ENCODE peak calls at places on chromosomes 11 and 22, in seven cellular contexts. S is stimulated activated CD4-positive, alpha-beta T cell treated with anti-CD3 and anti-CD28 coated beads, Interleukin-1b, Interleukin-23, amount 100 ng/mL, for 24 hours; J is transverse colon; F is naive thymus-derived CD4-positive, alpha-beta T cell; W is brain microvascular endothelial cell; Q is HL-60; N is GOT3. L is an unnamed sample.

GRCh38 chr22:26756675-26757293 is 99.4 kb downstream of the MIAT start:
- DNase-seq in S (peak; percentile 33), J (peak; percentile 59), F (peak; percentile 47), W (peak; percentile 49), Q (peak; percentile 20), N (no peak), L (no peak)

GRCh38 chr22:31857247-31857646 is 87.1 kb upstream of the YWHAH start:
- DNase-seq in S (no peak), J (no peak), F (no peak), W (no peak), Q (no peak), N (no peak), L (no peak)

GRCh38 chr11:119316017-119316728 is 757 bp downstream of the MCAM start:
- DNase-seq in S (no peak), J (no peak), F (no peak), W (no peak), Q (no peak), N (no peak), L (no peak)

GRCh38 chr11:72411623-72412532 is 22.5 kb downstream of the CLPB start:
- DNase-seq in S (no peak), J (peak; percentile 25), F (peak; percentile 26), W (no peak), Q (peak; percentile 79), N (no peak), L (no peak)

GRCh38 chr11:87281496-87281895 is 243.8 kb downstream of the TMEM135 start:
- DNase-seq in S (no peak), J (no peak), F (no peak), W (peak; percentile 59), Q (no peak), N (no peak), L (no peak)

GRCh38 chr22:50169774-50170341 is 673 bp upstream of the PANX2 start:
- DNase-seq in S (no peak), J (no peak), F (no peak), W (no peak), Q (peak; percentile 43), N (no peak), L (no peak)

GRCh38 chr11:26985941-26986340 is 8.0 kb upstream of the FIBIN start:
- DNase-seq in S (no peak), J (no peak), F (no peak), W (no peak), Q (no peak), N (no peak), L (no peak)

GRCh38 chr11:116421529-116422185 is 351.1 kb downstream of the BUD13 start:
- DNase-seq in S (no peak), J (no peak), F (no peak), W (no peak), Q (no peak), N (no peak), L (no peak)

GRCh38 chr11:8768625-8769333 is 86.2 kb downstream of the RPL27A start:
- DNase-seq in S (no peak), J (no peak), F (no peak), W (peak; percentile 61), Q (no peak), N (no peak), L (peak; percentile 26)

GRCh38 chr11:55714982-55715888 is 53.2 kb downstream of the OR4C6 start:
- DNase-seq in S (no peak), J (no peak), F (no peak), W (no peak), Q (peak; percentile 5), N (no peak), L (no peak)

GRCh38 chr22:46433318-46433717 is 97.8 kb downstream of the TRMU start:
- DNase-seq in S (no peak), J (no peak), F (no peak), W (no peak), Q (no peak), N (no peak), L (no peak)

GRCh38 chr11:127114035-127114434 is 113.5 kb upstream of the KIRREL3 start:
- DNase-seq in S (no peak), J (no peak), F (no peak), W (no peak), Q (no peak), N (no peak), L (no peak)

GRCh38 chr11:117693344-117693743 is 103.7 kb downstream of the DSCAML1 start:
- DNase-seq in S (no peak), J (no peak), F (no peak), W (no peak), Q (no peak), N (no peak), L (no peak)

GRCh38 chr11:117839936-117840813 is 15.6 kb upstream of the FXYD2 start:
- DNase-seq in S (no peak), J (peak; percentile 0), F (no peak), W (no peak), Q (no peak), N (no peak), L (no peak)

GRCh38 chr11:75867778-75868374 is 52.9 kb downstream of the UVRAG start:
- DNase-seq in S (peak; percentile 17), J (no peak), F (peak; percentile 61), W (peak; percentile 29), Q (peak; percentile 35), N (no peak), L (no peak)

GRCh38 chr11:108216988-108217387 is 5.5 kb downstream of the NPAT start:
- DNase-seq in S (no peak), J (no peak), F (no peak), W (no peak), Q (no peak), N (no peak), L (no peak)

GRCh38 chr11:69287968-69288882 is 5.7 kb upstream of the MYEOV start:
- DNase-seq in S (no peak), J (peak; percentile 91), F (no peak), W (no peak), Q (no peak), N (no peak), L (no peak)

GRCh38 chr11:104645276-104646018 is 252.8 kb downstream of the CASP12 start:
- DNase-seq in S (no peak), J (no peak), F (no peak), W (no peak), Q (no peak), N (no peak), L (no peak)

GRCh38 chr11:78586452-78587046 is 11.9 kb upstream of the NARS2 start:
- DNase-seq in S (no peak), J (no peak), F (peak; percentile 31), W (no peak), Q (no peak), N (no peak), L (no peak)

GRCh38 chr11:113240389-113240788 is 74.0 kb upstream of the TTC12 start:
- DNase-seq in S (no peak), J (no peak), F (no peak), W (no peak), Q (no peak), N (no peak), L (no peak)

GRCh38 chr11:57622263-57622662 is 24.8 kb downstream of the SERPING1 start:
- DNase-seq in S (no peak), J (no peak), F (no peak), W (no peak), Q (no peak), N (no peak), L (no peak)

GRCh38 chr11:83725161-83725560 is 439.0 kb upstream of the CCDC90B start:
- DNase-seq in S (no peak), J (no peak), F (no peak), W (no peak), Q (no peak), N (no peak), L (no peak)

GRCh38 chr22:49382451-49382735 is 445.3 kb downstream of the BRD1 start:
- DNase-seq in S (no peak), J (no peak), F (no peak), W (no peak), Q (no peak), N (no peak), L (no peak)

GRCh38 chr22:21042978-21043855 is 2.5 kb upstream of the LRRC74B start:
- DNase-seq in S (no peak), J (peak; percentile 35), F (no peak), W (no peak), Q (no peak), N (no peak), L (no peak)

GRCh38 chr11:119347242-119347641 is 737 bp upstream of the MFRP start:
- DNase-seq in S (no peak), J (no peak), F (no peak), W (no peak), Q (no peak), N (no peak), L (no peak)

GRCh38 chr11:64000026-64000739 is 13.9 kb downstream of the OTUB1 start:
- DNase-seq in S (peak; percentile 45), J (peak; percentile 71), F (peak; percentile 77), W (peak; percentile 33), Q (peak; percentile 39), N (no peak), L (no peak)

GRCh38 chr11:68813778-68814177 is 27.9 kb downstream of the CPT1A start:
- DNase-seq in S (no peak), J (no peak), F (no peak), W (no peak), Q (no peak), N (no peak), L (no peak)

GRCh38 chr22:19568337-19569311 is 44.4 kb upstream of the CLDN5 start:
- DNase-seq in S (no peak), J (no peak), F (no peak), W (peak; percentile 82), Q (no peak), N (no peak), L (peak; percentile 25)

GRCh38 chr11:26584818-26585217 is 12.8 kb upstream of the MUC15 start:
- DNase-seq in S (no peak), J (no peak), F (no peak), W (no peak), Q (no peak), N (no peak), L (no peak)

GRCh38 chr11:13329670-13330401 is 52.2 kb downstream of the BMAL1 start:
- DNase-seq in S (no peak), J (no peak), F (no peak), W (no peak), Q (no peak), N (no peak), L (no peak)